ENCODE peak calls at places on chromosomes 1 and 21, in nine cellular contexts. N, G, F, J, E, R, U, M and X are unnamed samples.

GRCh38 chr1:97093742-97094141 is 372.2 kb downstream of the PTBP2 start:
- DNase-seq in J (no peak), N (no peak), E (no peak), U (no peak), R (no peak), M (no peak), G (no peak), F (no peak), X (peak)

GRCh38 chr1:248421384-248421783 is 18.5 kb downstream of the OR2T1 start:
- DNase-seq in J (no peak), M (no peak), E (no peak), F (no peak), N (no peak), U (no peak), G (no peak), R (no peak), X (no peak)

GRCh38 chr1:111565957-111566356 is 53.6 kb upstream of the RAP1A start:
- DNase-seq in R (no peak), M (no peak), E (no peak), F (no peak), J (no peak), U (no peak), G (no peak), N (no peak), X (no peak)

GRCh38 chr1:236083650-236084385 is 18.9 kb upstream of the NID1 start:
- DNase-seq in N (no peak), U (no peak), G (no peak), M (no peak), R (no peak), F (no peak), E (no peak), J (peak), X (no peak)

GRCh38 chr1:210123924-210124589 is 108.5 kb upstream of the SERTAD4 start:
- DNase-seq in E (no peak), F (no peak), M (no peak), R (no peak), G (no peak), U (no peak), J (peak), N (no peak), X (peak)

GRCh38 chr1:121417289-121417955 is 232.6 kb downstream of the SRGAP2C start:
- DNase-seq in U (no peak), M (no peak), E (no peak), F (no peak), G (no peak), N (no peak), R (no peak), J (peak), X (no peak)

GRCh38 chr21:45138199-45139002 is 64.0 kb downstream of the ADARB1 start:
- DNase-seq in E (peak), N (no peak), G (peak), F (peak), M (peak), J (peak), U (peak), R (peak), X (no peak)

GRCh38 chr21:34612557-34612956 is 2.4 kb downstream of the RCAN1 start:
- DNase-seq in E (no peak), F (no peak), G (no peak), M (no peak), U (no peak), J (peak), R (no peak), N (no peak), X (no peak)

GRCh38 chr1:53686371-53687267 is 52.3 kb downstream of the GLIS1 start:
- DNase-seq in M (no peak), G (no peak), F (no peak), U (no peak), J (peak), E (no peak), N (no peak), R (no peak), X (no peak)

GRCh38 chr1:235199441-235199840 is 38.4 kb upstream of the RBM34 start:
- DNase-seq in R (no peak), E (no peak), N (no peak), G (no peak), J (no peak), M (no peak), F (no peak), U (no peak), X (peak)

GRCh38 chr1:152582647-152583046 is 2.3 kb upstream of the LCE3D start:
- DNase-seq in E (no peak), J (no peak), G (no peak), M (no peak), U (no peak), R (no peak), N (no peak), F (no peak), X (no peak)